ENCODE peak calls at places on chromosomes 4 and X, in six cellular contexts. M, K, X, B, C and S are unnamed samples.

GRCh38 chrX:153874366-153875125 is 11.4 kb downstream of the L1CAM start:
- DNase-seq in M (no peak), K (no peak), X (peak; percentile 4), B (no peak), C (no peak), S (no peak)

GRCh38 chr4:71140563-71140962 is 147.1 kb downstream of the DCK start:
- DNase-seq in M (no peak), K (no peak), X (no peak), B (no peak), C (no peak), S (no peak)

GRCh38 chrX:153735274-153735673 is 10.6 kb downstream of the ABCD1 start:
- DNase-seq in M (peak; percentile 48), K (no peak), X (peak; percentile 12), B (no peak), C (no peak), S (no peak)

GRCh38 chrX:107448625-107449468 is 605 bp upstream of the FRMPD3 start:
- DNase-seq in M (peak; percentile 59), K (no peak), X (peak; percentile 14), B (peak; percentile 47), C (no peak), S (no peak)

GRCh38 chr4:4880492-4880891 is 21.0 kb downstream of the MSX1 start:
- DNase-seq in M (no peak), K (no peak), X (no peak), B (no peak), C (no peak), S (no peak)

GRCh38 chr4:76806757-76807156 is 91.2 kb downstream of the SOWAHB start:
- DNase-seq in M (no peak), K (no peak), X (no peak), B (no peak), C (no peak), S (no peak)

GRCh38 chr4:126071346-126072333 is 756.9 kb downstream of the FAT4 start:
- DNase-seq in M (no peak), K (no peak), X (peak; percentile 91), B (no peak), C (no peak), S (no peak)

GRCh38 chr4:89254847-89255246 is 52.8 kb downstream of the GPRIN3 start:
- DNase-seq in M (peak; percentile 70), K (no peak), X (peak; percentile 3), B (no peak), C (no peak), S (no peak)

GRCh38 chr4:147944670-147945260 is 212.9 kb downstream of the ARHGAP10 start:
- DNase-seq in M (no peak), K (no peak), X (no peak), B (no peak), C (no peak), S (no peak)

GRCh38 chrX:133544105-133544504 is 128.8 kb upstream of the GPC4 start:
- DNase-seq in M (peak; percentile 17), K (no peak), X (peak; percentile 72), B (no peak), C (no peak), S (no peak)

GRCh38 chr4:145012841-145013240 is 85.2 kb downstream of the ANAPC10 start:
- DNase-seq in M (no peak), K (no peak), X (peak; percentile 85), B (no peak), C (no peak), S (no peak)

GRCh38 chrX:11420851-11421250 is 127.6 kb downstream of the AMELX start:
- DNase-seq in M (no peak), K (no peak), X (no peak), B (no peak), C (no peak), S (no peak)

GRCh38 chr4:18042754-18043153 is 21.2 kb upstream of the LCORL start:
- DNase-seq in M (peak; percentile 50), K (no peak), X (no peak), B (no peak), C (no peak), S (no peak)

GRCh38 chrX:42149786-42150185 is 226.4 kb upstream of the CASK start:
- DNase-seq in M (no peak), K (no peak), X (no peak), B (no peak), C (no peak), S (no peak)

GRCh38 chrX:69163936-69164741 is 1.1 kb downstream of the PJA1 start:
- DNase-seq in M (peak; percentile 55), K (no peak), X (peak; percentile 17), B (peak; percentile 51), C (peak; percentile 18), S (no peak)

GRCh38 chrX:147914609-147915008 is 2.9 kb downstream of the FMR1 start:
- DNase-seq in M (no peak), K (no peak), X (no peak), B (no peak), C (no peak), S (no peak)

GRCh38 chr4:57442241-57442640 is 332.1 kb upstream of the IGFBP7 start:
- DNase-seq in M (no peak), K (no peak), X (no peak), B (no peak), C (no peak), S (no peak)

GRCh38 chr4:128525939-128526630 is 238.5 kb upstream of the PGRMC2 start:
- DNase-seq in M (no peak), K (no peak), X (peak; percentile 56), B (no peak), C (no peak), S (no peak)

GRCh38 chr4:41640905-41641304 is 102.9 kb downstream of the LIMCH1 start:
- DNase-seq in M (no peak), K (no peak), X (no peak), B (no peak), C (no peak), S (no peak)
- H3K4me3 ChIP-seq in M (no peak overlapping the region), K (no peak overlapping the region), X (no peak overlapping the region), B (no peak overlapping the region), C (no peak overlapping the region), S (no peak overlapping the region)

GRCh38 chr4:7770675-7771050 is 169.0 kb downstream of the AFAP1 start:
- DNase-seq in M (no peak), K (peak; percentile 56), X (no peak), B (no peak), C (no peak), S (peak; percentile 6)
- H3K36me3 ChIP-seq in M (no peaks in the 10 kb centered on the region), K (peaks cover 81% of the 10 kb centered on the region), X (peaks cover 47% of the 10 kb centered on the region), B (no peaks in the 10 kb centered on the region), C (no peaks in the 10 kb centered on the region), S (peaks cover 36% of the 10 kb centered on the region)

DNA sequence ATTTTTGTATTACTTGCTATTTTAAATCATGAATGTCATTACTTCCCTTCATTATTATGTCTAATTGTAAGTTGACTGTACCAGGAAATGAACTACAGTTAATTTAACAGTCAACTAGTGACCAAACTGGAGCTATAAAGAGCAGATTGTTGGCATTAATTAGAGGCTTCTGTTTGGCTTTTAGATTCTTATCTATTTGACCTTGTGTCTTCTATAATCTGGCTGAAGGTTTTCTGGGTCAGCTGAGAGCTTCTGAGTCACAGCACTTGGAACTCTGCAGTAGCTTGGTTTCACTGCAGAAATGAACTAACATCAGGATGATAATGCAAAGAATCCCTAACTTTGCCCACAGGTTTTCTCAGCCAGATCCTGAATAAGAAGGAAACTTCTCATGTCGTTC is 169.2 kb upstream of the LEF1 start:
- DNase-seq in M (no peak), K (no peak), X (peak; percentile 80), B (no peak), C (no peak), S (no peak)
- H3K27ac ChIP-seq in M (no peak overlapping the region), K (no peak overlapping the region), X (no peak overlapping the region), B (no peak overlapping the region), C (no peak overlapping the region), S (no peak overlapping the region)

GRCh38 chrX:18887821-18888205 is 96.1 kb downstream of the PHKA2 start:
- DNase-seq in M (no peak), K (no peak), X (no peak), B (no peak), C (no peak), S (no peak)

GRCh38 chrX:18886005-18886343 is 97.9 kb downstream of the PHKA2 start:
- DNase-seq in M (no peak), K (no peak), X (no peak), B (no peak), C (no peak), S (no peak)

GRCh38 chrX:18888281-18888680 is 95.6 kb downstream of the PHKA2 start:
- DNase-seq in M (no peak), K (peak; percentile 46), X (no peak), B (no peak), C (no peak), S (no peak)

GRCh38 chrX:18886344-18887161 is 97.4 kb downstream of the PHKA2 start:
- DNase-seq in M (peak; percentile 70), K (peak; percentile 88), X (peak; percentile 42), B (peak; percentile 71), C (peak; percentile 77), S (peak; percentile 74)

DNA sequence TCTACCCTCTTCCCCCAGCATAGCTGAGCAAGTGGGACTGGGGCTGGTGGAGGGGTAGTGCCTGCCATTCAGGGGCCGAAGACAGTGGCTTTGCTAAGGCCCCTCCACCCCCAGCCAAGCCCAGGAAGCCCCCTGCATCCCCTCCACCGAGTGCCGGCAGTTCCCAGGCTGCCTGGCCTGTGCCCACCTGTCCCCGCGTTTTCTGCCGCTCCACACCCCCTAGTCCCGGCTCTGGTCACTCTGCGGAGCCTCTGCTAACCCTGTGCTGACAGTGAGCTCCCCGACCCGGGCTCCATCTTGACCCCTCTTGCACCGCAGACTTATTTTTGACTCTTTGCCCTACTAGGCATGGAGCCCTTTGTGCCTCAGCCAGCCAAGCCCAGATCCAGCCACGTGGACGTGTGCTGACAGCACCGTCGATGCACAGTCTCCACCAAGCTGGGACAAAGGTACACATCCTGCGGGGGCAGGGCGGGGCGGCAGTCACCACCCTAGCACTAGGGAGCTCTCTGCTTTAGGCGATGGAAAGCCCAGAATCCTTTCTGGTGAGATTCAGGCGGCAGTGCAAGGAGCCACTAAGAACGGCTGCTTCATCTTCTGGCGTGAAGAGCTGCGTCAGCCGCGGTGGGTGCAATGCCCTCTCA is 96.6 kb downstream of the PHKA2 start:
- DNase-seq in M (peak; percentile 21), K (peak; percentile 64), X (no peak), B (peak; percentile 34), C (peak; percentile 37), S (peak; percentile 61)
- H3K4me3 ChIP-seq in M (peak overlapping the region; percentile 51), K (peak overlapping the region; percentile 41), X (no peak overlapping the region), B (no peak overlapping the region), C (peak overlapping the region; percentile 51), S (peak overlapping the region; percentile 64)

GRCh38 chr4:10082047-10082446 is 34.6 kb downstream of the WDR1 start:
- DNase-seq in M (no peak), K (peak; percentile 47), X (no peak), B (peak; percentile 14), C (no peak), S (no peak)
- H3K36me3 ChIP-seq in M (peaks cover 32% of the 10 kb centered on the region), K (peaks cover 100% of the 10 kb centered on the region), X (peaks cover 82% of the 10 kb centered on the region), B (no peaks in the 10 kb centered on the region), C (peaks cover 32% of the 10 kb centered on the region), S (peaks cover 99% of the 10 kb centered on the region)